ENCODE peak calls at places on chromosome 6, in five cellular contexts. J is NB4, P is ovary, Z is H1, A is left lung. N is an unnamed sample.

GRCh38 chr6:1608976-1609661 is 596 bp upstream of the FOXC1 start:
- DNase-seq in J (peak), P (peak), Z (no peak), A (no peak), N (no peak)

GRCh38 chr6:19382676-19383075 is 454.5 kb upstream of the ID4 start:
- DNase-seq in J (no peak), P (no peak), Z (no peak), A (no peak), N (no peak)

GRCh38 chr6:139977887-139978332 is 603.5 kb upstream of the CITED2 start:
- DNase-seq in J (no peak), P (no peak), Z (no peak), A (no peak), N (no peak)

GRCh38 chr6:157726892-157727628 is 96.0 kb upstream of the SNX9 start:
- DNase-seq in J (no peak), P (no peak), Z (no peak), A (no peak), N (no peak)

GRCh38 chr6:43719511-43719910 is 31.9 kb upstream of the MRPS18A start:
- DNase-seq in J (no peak), P (no peak), Z (no peak), A (no peak), N (no peak)

GRCh38 chr6:10901751-10902150 is 14.9 kb downstream of the SYCP2L start:
- DNase-seq in J (peak), P (no peak), Z (no peak), A (no peak), N (peak)

GRCh38 chr6:3001773-3002293 is 2.1 kb downstream of the NQO2 start:
- DNase-seq in J (peak), P (no peak), Z (no peak), A (no peak), N (no peak)

GRCh38 chr6:25750911-25751310 is 3.6 kb upstream of the SLC17A4 start:
- DNase-seq in J (no peak), P (no peak), Z (no peak), A (no peak), N (no peak)

GRCh38 chr6:140957334-140957733 is 1175.4 kb upstream of the GJE1 start:
- DNase-seq in J (no peak), P (no peak), Z (no peak), A (no peak), N (no peak)

GRCh38 chr6:121399971-121400370 is 35.5 kb upstream of the GJA1 start:
- DNase-seq in J (no peak), P (no peak), Z (no peak), A (no peak), N (no peak)

GRCh38 chr6:101534386-101534785 is 140.9 kb downstream of the GRIK2 start:
- DNase-seq in J (no peak), P (no peak), Z (no peak), A (no peak), N (no peak)

GRCh38 chr6:121451250-121451649 is 15.8 kb downstream of the GJA1 start:
- DNase-seq in J (no peak), P (no peak), Z (no peak), A (no peak), N (no peak)

GRCh38 chr6:42724825-42725224 is 2.4 kb upstream of the PRPH2 start:
- DNase-seq in J (no peak), P (no peak), Z (no peak), A (no peak), N (no peak)

GRCh38 chr6:138296381-138296780 is 78.1 kb upstream of the PBOV1 start:
- DNase-seq in J (no peak), P (no peak), Z (no peak), A (no peak), N (no peak)

GRCh38 chr6:112936476-112936875 is 589.3 kb downstream of the RFPL4B start:
- DNase-seq in J (no peak), P (no peak), Z (no peak), A (no peak), N (no peak)

GRCh38 chr6:26270903-26271639 is 93.9 kb upstream of the BTN3A2 start:
- DNase-seq in J (peak), P (peak), Z (no peak), A (peak), N (peak)

GRCh38 chr6:43186706-43187105 is 4.7 kb downstream of the CUL9 start:
- DNase-seq in J (no peak), P (no peak), Z (no peak), A (no peak), N (no peak)

GRCh38 chr6:3330199-3330598 is 71.5 kb downstream of the PSMG4 start:
- DNase-seq in J (no peak), P (no peak), Z (no peak), A (no peak), N (no peak)

GRCh38 chr6:42099340-42100028 is 42.9 kb downstream of the C6orf132 start:
- DNase-seq in J (no peak), P (no peak), Z (no peak), A (peak), N (no peak)

GRCh38 chr6:5167501-5167900 is 82.4 kb downstream of the PPP1R3G start:
- DNase-seq in J (no peak), P (no peak), Z (no peak), A (no peak), N (no peak)

GRCh38 chr6:23735151-23735550 is 390.9 kb upstream of the NRSN1 start:
- DNase-seq in J (no peak), P (no peak), Z (no peak), A (no peak), N (no peak)

GRCh38 chr6:109760208-109760607 is 69.1 kb downstream of the FIG4 start:
- DNase-seq in J (no peak), P (no peak), Z (no peak), A (no peak), N (no peak)

GRCh38 chr6:168877821-168878282 is 375.8 kb downstream of the THBS2 start:
- DNase-seq in J (no peak), P (no peak), Z (no peak), A (no peak), N (no peak)

GRCh38 chr6:2254747-2255146 is 9.3 kb upstream of the GMDS start:
- DNase-seq in J (no peak), P (no peak), Z (no peak), A (no peak), N (no peak)

GRCh38 chr6:44243345-44243744 is 3.6 kb upstream of the HSP90AB1 start:
- DNase-seq in J (no peak), P (no peak), Z (no peak), A (no peak), N (no peak)

GRCh38 chr6:166600932-166601331 is 14.5 kb upstream of the RAMACL start:
- DNase-seq in J (no peak), P (no peak), Z (no peak), A (no peak), N (no peak)

GRCh38 chr6:56758120-56758519 is 115.4 kb upstream of the DST start:
- DNase-seq in J (no peak), P (no peak), Z (no peak), A (no peak), N (no peak)

GRCh38 chr6:32152414-32153251 is 894 bp upstream of the PRRT1 start:
- DNase-seq in J (no peak), P (peak), Z (no peak), A (no peak), N (no peak)

GRCh38 chr6:84764332-84765049 is at the start of gene TBX18:
- DNase-seq in J (no peak), P (peak), Z (peak), A (peak), N (no peak)

GRCh38 chr6:84766118-84766683 is 1.8 kb upstream of the TBX18 start:
- DNase-seq in J (no peak), P (no peak), Z (no peak), A (no peak), N (no peak)

GRCh38 chr6:84763397-84764331 is 734 bp downstream of the TBX18 start:
- DNase-seq in J (no peak), P (no peak), Z (no peak), A (no peak), N (peak)

GRCh38 chr6:84762220-84762940 is 2.0 kb downstream of the TBX18 start:
- DNase-seq in J (no peak), P (no peak), Z (no peak), A (no peak), N (no peak)

GRCh38 chr6:84762941-84763396 is 1.4 kb downstream of the TBX18 start:
- DNase-seq in J (no peak), P (no peak), Z (no peak), A (no peak), N (no peak)
- H3K4me3 ChIP-seq in J (no peak), P (peak), Z (peak), A (no peak), N (no peak)

GRCh38 chr6:54617730-54618129 is 228.8 kb upstream of the FAM83B start:
- DNase-seq in J (no peak), P (no peak), Z (no peak), A (no peak), N (no peak)
- TF ChIP-seq CTCF in J (no peak), P (no peak), Z (no peak), A (no peak), N (no peak)

DNA sequence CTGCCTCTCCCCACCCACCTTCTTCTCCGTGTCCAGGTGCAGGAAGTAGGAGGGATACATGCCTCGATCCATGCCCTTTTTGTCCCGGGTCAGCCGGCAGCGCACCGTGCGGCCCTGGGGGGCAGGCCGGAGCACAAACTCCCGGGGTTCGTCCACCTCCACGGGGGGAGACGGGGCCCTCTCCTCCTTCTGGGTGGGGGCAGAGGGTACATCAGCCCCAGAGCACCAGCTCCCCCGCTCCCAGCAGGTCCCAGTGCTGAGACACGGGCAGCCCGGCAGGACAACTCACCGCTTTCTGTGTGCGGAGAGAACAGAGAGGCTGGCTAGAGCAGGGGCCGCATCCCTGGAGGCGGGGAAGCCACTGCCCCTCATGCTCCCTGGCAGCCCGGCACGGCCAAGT is 6.7 kb downstream of the TULP1 start:
- DNase-seq in J (no peak), P (no peak), Z (no peak), A (no peak), N (no peak)
- H3K4me3 ChIP-seq in J (no peak), P (no peak), Z (no peak), A (no peak), N (no peak)

GRCh38 chr6:33837070-33837469 is 33.3 kb upstream of the MLN start:
- DNase-seq in J (no peak), P (no peak), Z (no peak), A (no peak), N (no peak)

GRCh38 chr6:33839399-33840063 is 35.7 kb upstream of the MLN start:
- DNase-seq in J (peak), P (no peak), Z (no peak), A (no peak), N (no peak)

GRCh38 chr6:33838979-33839378 is 35.2 kb upstream of the MLN start:
- DNase-seq in J (peak), P (no peak), Z (no peak), A (no peak), N (no peak)

GRCh38 chr6:33840064-33840926 is 36.5 kb upstream of the MLN start:
- DNase-seq in J (peak), P (no peak), Z (no peak), A (peak), N (peak)

GRCh38 chr6:33837971-33838665 is 34.3 kb upstream of the MLN start:
- DNase-seq in J (peak), P (peak), Z (no peak), A (no peak), N (no peak)
- TF ChIP-seq CTCF in J (no peak), P (no peak), Z (no peak), A (no peak), N (no peak)